ENCODE peak calls at places on chromosome 2, in eight cellular contexts. One of them, this sample, is unnamed.
A peak's percentile ranks its signal among the peaks of the same experiment; 100 is the strongest.

GRCh38 chr2:204072443-204073324 is 136.1 kb downstream of the ICOS start:
- DNase-seq in Peyer's patch: no peak
- DNase-seq in natural killer cell: no peak
- DNase-seq in body of pancreas: peak; percentile 29
- DNase-seq in neural progenitor cell: peak; percentile 65
- DNase-seq in glutamatergic neuron: peak; percentile 57
- DNase-seq in cardiac fibroblast: peak; percentile 2
- DNase-seq in BJ: no peak
- DNase-seq in this sample: peak; percentile 11

GRCh38 chr2:191538334-191538910 is 139.5 kb upstream of the NABP1 start:
- DNase-seq in Peyer's patch: no peak
- DNase-seq in natural killer cell: no peak
- DNase-seq in body of pancreas: no peak
- DNase-seq in neural progenitor cell: no peak
- DNase-seq in glutamatergic neuron: peak; percentile 58
- DNase-seq in cardiac fibroblast: no peak
- DNase-seq in BJ: no peak
- DNase-seq in this sample: no peak

GRCh38 chr2:176388886-176389285 is 119.6 kb downstream of the MTX2 start:
- DNase-seq in Peyer's patch: no peak
- DNase-seq in natural killer cell: no peak
- DNase-seq in body of pancreas: no peak
- DNase-seq in neural progenitor cell: no peak
- DNase-seq in glutamatergic neuron: no peak
- DNase-seq in cardiac fibroblast: no peak
- DNase-seq in BJ: no peak
- DNase-seq in this sample: no peak

GRCh38 chr2:222322241-222322640 is 23.4 kb upstream of the PAX3 start:
- DNase-seq in Peyer's patch: no peak
- DNase-seq in natural killer cell: no peak
- DNase-seq in body of pancreas: no peak
- DNase-seq in neural progenitor cell: no peak
- DNase-seq in glutamatergic neuron: no peak
- DNase-seq in cardiac fibroblast: no peak
- DNase-seq in BJ: no peak
- DNase-seq in this sample: no peak

GRCh38 chr2:172434821-172435607 is 7.6 kb downstream of the ITGA6 start:
- DNase-seq in Peyer's patch: no peak
- DNase-seq in natural killer cell: no peak
- DNase-seq in body of pancreas: no peak
- DNase-seq in neural progenitor cell: peak; percentile 36
- DNase-seq in glutamatergic neuron: no peak
- DNase-seq in cardiac fibroblast: no peak
- DNase-seq in BJ: no peak
- DNase-seq in this sample: no peak

GRCh38 chr2:893311-893710 is 57.3 kb upstream of the SNTG2 start:
- DNase-seq in Peyer's patch: no peak
- DNase-seq in natural killer cell: no peak
- DNase-seq in body of pancreas: peak; percentile 81
- DNase-seq in neural progenitor cell: peak; percentile 58
- DNase-seq in glutamatergic neuron: no peak
- DNase-seq in cardiac fibroblast: no peak
- DNase-seq in BJ: no peak
- DNase-seq in this sample: no peak

GRCh38 chr2:2852015-2852777 is 521.1 kb upstream of the MYT1L start:
- DNase-seq in Peyer's patch: no peak
- DNase-seq in natural killer cell: no peak
- DNase-seq in body of pancreas: no peak
- DNase-seq in neural progenitor cell: no peak
- DNase-seq in glutamatergic neuron: no peak
- DNase-seq in cardiac fibroblast: no peak
- DNase-seq in BJ: no peak
- DNase-seq in this sample: no peak

GRCh38 chr2:48362515-48362914 is 167.4 kb upstream of the STON1 start:
- DNase-seq in Peyer's patch: no peak
- DNase-seq in natural killer cell: no peak
- DNase-seq in body of pancreas: no peak
- DNase-seq in neural progenitor cell: no peak
- DNase-seq in glutamatergic neuron: no peak
- DNase-seq in cardiac fibroblast: no peak
- DNase-seq in BJ: no peak
- DNase-seq in this sample: no peak

GRCh38 chr2:133568172-133568571 is at the start of gene NCKAP5:
- DNase-seq in Peyer's patch: no peak
- DNase-seq in natural killer cell: no peak
- DNase-seq in body of pancreas: peak; percentile 65
- DNase-seq in neural progenitor cell: peak; percentile 57
- DNase-seq in glutamatergic neuron: no peak
- DNase-seq in cardiac fibroblast: peak; percentile 41
- DNase-seq in BJ: no peak
- DNase-seq in this sample: no peak

GRCh38 chr2:2491964-2492363 is 160.9 kb upstream of the MYT1L start:
- DNase-seq in Peyer's patch: no peak
- DNase-seq in natural killer cell: no peak
- DNase-seq in body of pancreas: no peak
- DNase-seq in neural progenitor cell: no peak
- DNase-seq in glutamatergic neuron: no peak
- DNase-seq in cardiac fibroblast: no peak
- DNase-seq in BJ: no peak
- DNase-seq in this sample: no peak

GRCh38 chr2:157971702-157972101 is 95.6 kb upstream of the ACVR1 start:
- DNase-seq in Peyer's patch: no peak
- DNase-seq in natural killer cell: no peak
- DNase-seq in body of pancreas: no peak
- DNase-seq in neural progenitor cell: no peak
- DNase-seq in glutamatergic neuron: no peak
- DNase-seq in cardiac fibroblast: no peak
- DNase-seq in BJ: no peak
- DNase-seq in this sample: no peak

GRCh38 chr2:124018894-124019293 is 6.2 kb upstream of the CNTNAP5 start:
- DNase-seq in Peyer's patch: no peak
- DNase-seq in natural killer cell: no peak
- DNase-seq in body of pancreas: no peak
- DNase-seq in neural progenitor cell: no peak
- DNase-seq in glutamatergic neuron: no peak
- DNase-seq in cardiac fibroblast: peak; percentile 41
- DNase-seq in BJ: no peak
- DNase-seq in this sample: no peak

GRCh38 chr2:157173740-157174184 is 83.7 kb upstream of the GALNT5 start:
- DNase-seq in Peyer's patch: no peak
- DNase-seq in natural killer cell: no peak
- DNase-seq in body of pancreas: no peak
- DNase-seq in neural progenitor cell: no peak
- DNase-seq in glutamatergic neuron: no peak
- DNase-seq in cardiac fibroblast: peak; percentile 99
- DNase-seq in BJ: peak; percentile 97
- DNase-seq in this sample: no peak

GRCh38 chr2:15746354-15747171 is 154.9 kb downstream of the DDX1 start:
- DNase-seq in Peyer's patch: no peak
- DNase-seq in natural killer cell: no peak
- DNase-seq in body of pancreas: no peak
- DNase-seq in neural progenitor cell: no peak
- DNase-seq in glutamatergic neuron: no peak
- DNase-seq in cardiac fibroblast: no peak
- DNase-seq in BJ: no peak
- DNase-seq in this sample: no peak

GRCh38 chr2:116696223-116696622 is 1118.3 kb upstream of the DDX18 start:
- DNase-seq in Peyer's patch: no peak
- DNase-seq in natural killer cell: no peak
- DNase-seq in body of pancreas: no peak
- DNase-seq in neural progenitor cell: peak; percentile 11
- DNase-seq in glutamatergic neuron: no peak
- DNase-seq in cardiac fibroblast: no peak
- DNase-seq in BJ: no peak
- DNase-seq in this sample: no peak
- TF ChIP-seq CTCF in Peyer's patch: no peak
- TF ChIP-seq CTCF in natural killer cell: no peak
- TF ChIP-seq CTCF in body of pancreas: no peak
- TF ChIP-seq CTCF in neural progenitor cell: peak; percentile 28
- TF ChIP-seq CTCF in glutamatergic neuron: no peak
- TF ChIP-seq CTCF in cardiac fibroblast: no peak
- TF ChIP-seq CTCF in BJ: no peak
- TF ChIP-seq CTCF in this sample: no peak

DNA sequence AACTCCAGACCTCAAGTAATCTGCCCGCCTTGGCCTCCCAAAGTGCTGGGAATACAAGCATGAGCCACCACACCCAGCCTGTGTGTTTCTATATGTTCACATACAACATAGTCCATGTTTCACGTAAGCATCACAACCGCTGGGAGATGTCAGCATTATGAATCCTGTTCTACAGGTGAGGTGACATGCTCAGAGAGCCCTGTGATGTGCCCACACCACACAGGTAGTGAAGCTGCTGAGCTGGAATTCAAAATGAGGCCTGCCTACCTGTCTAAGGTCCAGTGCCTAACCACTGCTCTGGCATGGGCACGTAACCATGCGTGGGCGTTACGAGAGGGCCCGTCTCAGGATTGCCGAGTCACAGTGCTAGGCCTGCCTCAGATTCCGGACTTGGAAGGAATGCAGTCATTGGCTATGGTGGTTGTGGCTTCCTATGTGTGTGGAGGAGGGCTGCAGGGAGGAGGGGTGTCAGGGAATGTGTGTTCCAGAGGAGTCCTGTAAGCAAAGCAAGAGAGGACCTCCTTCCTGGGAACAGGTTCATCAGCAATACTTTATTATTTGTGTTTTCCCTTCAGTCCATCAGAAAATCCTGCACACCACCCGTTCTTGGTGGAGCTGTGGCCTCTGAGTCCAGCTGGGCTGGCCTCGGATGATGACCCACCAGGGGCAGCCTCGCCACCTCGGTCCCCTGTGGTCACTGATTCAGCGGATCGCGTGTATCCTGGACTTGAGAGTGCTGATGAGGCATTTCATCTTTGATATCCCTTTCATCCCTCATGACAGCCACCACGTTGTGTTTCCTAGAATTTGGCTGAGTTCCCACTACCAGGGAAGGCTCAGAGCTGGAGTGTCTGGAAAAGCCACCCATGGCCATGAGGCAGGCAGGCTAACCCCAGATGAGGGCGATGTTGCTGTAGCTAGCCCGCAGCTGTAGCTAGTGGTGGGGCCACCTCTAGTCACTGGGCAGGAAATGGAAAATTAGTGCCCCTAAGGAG is 31.1 kb downstream of the HK2 start:
- DNase-seq in Peyer's patch: no peak
- DNase-seq in natural killer cell: no peak
- DNase-seq in body of pancreas: no peak
- DNase-seq in neural progenitor cell: no peak
- DNase-seq in glutamatergic neuron: no peak
- DNase-seq in cardiac fibroblast: peak; percentile 61
- DNase-seq in BJ: no peak
- DNase-seq in this sample: no peak
- TF ChIP-seq CTCF in Peyer's patch: no peak
- TF ChIP-seq CTCF in natural killer cell: no peak
- TF ChIP-seq CTCF in body of pancreas: no peak
- TF ChIP-seq CTCF in neural progenitor cell: no peak
- TF ChIP-seq CTCF in glutamatergic neuron: no peak
- TF ChIP-seq CTCF in cardiac fibroblast: no peak
- TF ChIP-seq CTCF in BJ: no peak
- TF ChIP-seq CTCF in this sample: no peak

DNA sequence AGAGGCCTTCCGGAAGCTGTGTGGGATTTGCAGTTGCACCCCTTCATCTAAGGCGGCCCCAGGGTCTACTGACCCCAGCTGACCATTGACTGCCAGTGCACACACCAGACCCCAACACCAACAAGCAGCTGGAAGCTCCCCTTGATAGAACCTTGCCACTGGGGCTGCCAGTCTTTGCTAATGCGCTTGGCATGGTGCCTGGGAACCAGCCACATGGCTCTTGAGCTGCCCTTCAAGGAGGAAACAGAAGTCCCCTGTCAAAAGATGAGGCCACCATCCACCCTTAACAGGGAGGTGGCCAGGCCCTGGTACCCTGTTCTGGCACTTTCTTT is 8.5 kb downstream of the ALPI start:
- DNase-seq in Peyer's patch: no peak
- DNase-seq in natural killer cell: no peak
- DNase-seq in body of pancreas: no peak
- DNase-seq in neural progenitor cell: no peak
- DNase-seq in glutamatergic neuron: no peak
- DNase-seq in cardiac fibroblast: no peak
- DNase-seq in BJ: no peak
- DNase-seq in this sample: no peak
- TF ChIP-seq CTCF in Peyer's patch: no peak
- TF ChIP-seq CTCF in natural killer cell: no peak
- TF ChIP-seq CTCF in body of pancreas: no peak
- TF ChIP-seq CTCF in neural progenitor cell: no peak
- TF ChIP-seq CTCF in glutamatergic neuron: no peak
- TF ChIP-seq CTCF in cardiac fibroblast: no peak
- TF ChIP-seq CTCF in BJ: no peak
- TF ChIP-seq CTCF in this sample: no peak

DNA sequence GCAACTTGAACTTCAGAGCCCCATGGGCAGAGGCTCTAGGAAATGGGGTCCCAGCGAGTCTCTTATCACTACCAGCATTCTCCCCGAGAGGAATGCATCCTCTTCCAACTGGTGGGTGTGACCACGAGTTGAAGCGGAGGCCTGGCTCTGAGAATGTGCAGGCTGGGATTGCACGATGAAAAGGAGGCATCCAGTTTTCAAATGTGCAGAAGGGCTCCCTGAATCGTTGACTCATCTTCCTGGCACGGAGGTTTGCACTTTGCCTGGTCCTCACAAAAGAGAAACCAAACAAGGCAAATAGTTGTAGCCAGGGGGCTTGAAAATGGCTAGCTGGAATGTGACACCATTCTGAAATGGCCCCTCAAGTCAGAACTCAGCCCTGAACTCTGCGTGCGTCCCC is 216.7 kb downstream of the GLI2 start:
- DNase-seq in Peyer's patch: no peak
- DNase-seq in natural killer cell: no peak
- DNase-seq in body of pancreas: no peak
- DNase-seq in neural progenitor cell: no peak
- DNase-seq in glutamatergic neuron: no peak
- DNase-seq in cardiac fibroblast: peak; percentile 71
- DNase-seq in BJ: no peak
- DNase-seq in this sample: no peak
- TF ChIP-seq CTCF in Peyer's patch: no peak
- TF ChIP-seq CTCF in natural killer cell: no peak
- TF ChIP-seq CTCF in body of pancreas: no peak
- TF ChIP-seq CTCF in neural progenitor cell: no peak
- TF ChIP-seq CTCF in glutamatergic neuron: no peak
- TF ChIP-seq CTCF in cardiac fibroblast: no peak
- TF ChIP-seq CTCF in BJ: no peak
- TF ChIP-seq CTCF in this sample: no peak

DNA sequence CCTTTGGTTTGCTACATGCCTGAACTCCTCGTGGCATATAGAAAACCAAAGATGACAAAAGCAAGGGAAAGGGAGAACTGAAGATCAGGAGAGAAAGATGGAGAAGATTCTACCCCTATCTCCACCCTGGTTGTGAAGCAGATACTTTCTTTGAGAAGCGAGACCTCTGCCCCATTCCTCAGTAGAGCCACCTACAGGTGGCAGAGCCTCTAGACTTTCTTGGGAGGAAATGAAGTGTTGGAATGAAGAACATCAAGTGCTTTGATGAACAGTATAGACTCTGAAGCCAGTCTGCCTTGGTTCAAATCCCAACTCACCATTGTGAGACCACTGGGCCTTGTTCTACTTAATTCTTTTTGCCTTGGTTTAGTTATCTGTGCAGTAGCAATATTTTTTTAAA is 348.8 kb upstream of the ETAA1 start:
- DNase-seq in Peyer's patch: no peak
- DNase-seq in natural killer cell: no peak
- DNase-seq in body of pancreas: no peak
- DNase-seq in neural progenitor cell: no peak
- DNase-seq in glutamatergic neuron: no peak
- DNase-seq in cardiac fibroblast: no peak
- DNase-seq in BJ: no peak
- DNase-seq in this sample: no peak
- TF ChIP-seq CTCF in Peyer's patch: no peak
- TF ChIP-seq CTCF in natural killer cell: no peak
- TF ChIP-seq CTCF in body of pancreas: no peak
- TF ChIP-seq CTCF in neural progenitor cell: no peak
- TF ChIP-seq CTCF in glutamatergic neuron: no peak
- TF ChIP-seq CTCF in cardiac fibroblast: no peak
- TF ChIP-seq CTCF in BJ: no peak
- TF ChIP-seq CTCF in this sample: no peak

GRCh38 chr2:202238234-202239197 is at the start of gene SUMO1:
- DNase-seq in Peyer's patch: peak; percentile 92
- DNase-seq in natural killer cell: peak; percentile 83
- DNase-seq in body of pancreas: peak; percentile 87
- DNase-seq in neural progenitor cell: peak; percentile 95
- DNase-seq in glutamatergic neuron: peak; percentile 92
- DNase-seq in cardiac fibroblast: peak; percentile 86
- DNase-seq in BJ: peak; percentile 40
- DNase-seq in this sample: peak; percentile 72
- TF ChIP-seq CTCF in Peyer's patch: no peak
- TF ChIP-seq CTCF in natural killer cell: no peak
- TF ChIP-seq CTCF in body of pancreas: no peak
- TF ChIP-seq CTCF in neural progenitor cell: no peak
- TF ChIP-seq CTCF in glutamatergic neuron: no peak
- TF ChIP-seq CTCF in cardiac fibroblast: no peak
- TF ChIP-seq CTCF in BJ: no peak
- TF ChIP-seq CTCF in this sample: peak; percentile 15

This sample was measured in progenitor cell of endocrine pancreas.